ENCODE peak calls at places on chromosome 20, in six cellular contexts. S, B, R, Z, U and D are unnamed samples.
A peak's percentile ranks its signal among the peaks of the same experiment; 100 is the strongest.

GRCh38 chr20:45288376-45288775 is 18.3 kb upstream of the RBPJL start:
- DNase-seq in S (no peak), B (no peak), R (no peak), Z (no peak), U (no peak), D (no peak)

GRCh38 chr20:53827292-53827995 is 233.8 kb upstream of the ZNF217 start:
- DNase-seq in S (no peak), B (no peak), R (no peak), Z (no peak), U (no peak), D (no peak)

GRCh38 chr20:59331721-59332329 is 31.4 kb downstream of the EDN3 start:
- DNase-seq in S (no peak), B (no peak), R (no peak), Z (no peak), U (no peak), D (no peak)

GRCh38 chr20:16488086-16488485 is 85.2 kb downstream of the KIF16B start:
- DNase-seq in S (no peak), B (no peak), R (no peak), Z (no peak), U (no peak), D (no peak)

GRCh38 chr20:23753194-23753548 is 2.4 kb upstream of the CST1 start:
- DNase-seq in S (no peak), B (no peak), R (no peak), Z (no peak), U (no peak), D (peak; percentile 62)

GRCh38 chr20:4532772-4533171 is 188.9 kb upstream of the PRND start:
- DNase-seq in S (no peak), B (no peak), R (no peak), Z (no peak), U (no peak), D (no peak)

GRCh38 chr20:2984956-2985661 is 58.3 kb upstream of the GNRH2 start:
- DNase-seq in S (no peak), B (no peak), R (no peak), Z (no peak), U (no peak), D (peak; percentile 39)

GRCh38 chr20:60637801-60638200 is 614.3 kb upstream of the CDH4 start:
- DNase-seq in S (no peak), B (no peak), R (no peak), Z (no peak), U (no peak), D (no peak)

GRCh38 chr20:59802471-59803221 is 130.8 kb downstream of the SYCP2 start:
- DNase-seq in S (no peak), B (peak; percentile 47), R (peak; percentile 8), Z (no peak), U (no peak), D (peak; percentile 80)

GRCh38 chr20:31593221-31594001 is 11.7 kb upstream of the ID1 start:
- DNase-seq in S (peak; percentile 96), B (no peak), R (no peak), Z (peak; percentile 81), U (no peak), D (no peak)

GRCh38 chr20:63099426-63100267 is 92.9 kb upstream of the BHLHE23 start:
- DNase-seq in S (no peak), B (peak; percentile 54), R (no peak), Z (no peak), U (no peak), D (no peak)

GRCh38 chr20:50366270-50367103 is 143.7 kb upstream of the PTPN1 start:
- DNase-seq in S (no peak), B (peak; percentile 85), R (no peak), Z (peak; percentile 95), U (no peak), D (no peak)

GRCh38 chr20:46893877-46894578 is 615 bp upstream of the EYA2 start:
- DNase-seq in S (peak; percentile 33), B (no peak), R (no peak), Z (no peak), U (no peak), D (no peak)

GRCh38 chr20:51259455-51259854 is 236.5 kb upstream of the KCNG1 start:
- DNase-seq in S (no peak), B (no peak), R (no peak), Z (no peak), U (no peak), D (no peak)

GRCh38 chr20:43916073-43916874 is 1.6 kb downstream of the TOX2 start:
- DNase-seq in S (no peak), B (no peak), R (no peak), Z (no peak), U (no peak), D (no peak)

GRCh38 chr20:36519012-36519719 is 22.2 kb upstream of the MYL9 start:
- DNase-seq in S (no peak), B (no peak), R (no peak), Z (no peak), U (no peak), D (no peak)

GRCh38 chr20:16563066-16563806 is 10.0 kb downstream of the KIF16B start:
- DNase-seq in S (no peak), B (no peak), R (no peak), Z (no peak), U (no peak), D (no peak)

DNA sequence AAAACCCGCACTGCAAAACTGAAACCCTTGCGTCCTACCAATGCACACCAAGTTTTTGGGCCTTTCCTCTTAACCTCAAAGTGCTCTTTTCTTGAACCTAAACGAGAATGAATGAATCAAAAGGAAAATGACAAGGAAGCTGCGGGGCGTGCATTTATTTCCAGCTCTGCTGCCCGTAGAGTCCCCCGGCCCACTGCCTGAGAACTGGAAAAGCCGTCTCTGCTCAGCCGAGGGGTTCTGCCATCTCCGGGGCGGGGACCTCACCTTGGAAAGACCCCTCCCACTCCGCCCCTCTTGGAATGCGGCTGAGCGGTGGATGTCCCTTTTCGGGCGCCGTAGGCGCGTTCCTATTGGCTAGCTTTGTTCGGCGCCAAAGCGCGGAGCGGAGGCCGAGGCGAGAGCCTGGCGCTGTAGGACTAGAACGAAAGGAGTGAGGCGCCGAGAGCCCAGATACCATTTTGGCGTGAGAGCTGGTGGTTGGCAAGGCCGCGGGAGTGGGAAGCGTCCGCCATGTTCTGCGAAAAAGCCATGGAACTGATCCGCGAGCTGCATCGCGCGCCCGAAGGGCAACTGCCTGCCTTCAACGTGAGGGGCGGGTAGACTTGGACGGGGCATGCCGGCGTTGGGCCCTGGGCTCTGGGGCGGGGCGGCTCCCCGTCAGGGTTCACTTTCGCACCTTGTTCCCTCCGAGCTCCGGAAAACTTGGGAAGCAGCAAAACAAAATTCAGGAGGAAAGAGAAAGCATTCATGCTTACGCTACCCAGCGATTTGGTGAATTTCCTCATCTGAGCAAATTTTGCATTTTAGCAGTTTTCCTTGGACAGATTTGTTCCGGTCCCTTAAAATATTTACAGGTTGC is at the start of gene GINS1:
- DNase-seq in S (peak; percentile 98), B (peak; percentile 80), R (peak; percentile 48), Z (peak; percentile 80), U (peak; percentile 65), D (no peak)
- TF ChIP-seq EP300 in S (no peak), B (no peak), R (peak; percentile 75), Z (no peak), U (no peak), D (no peak)

GRCh38 chr20:35207950-35208611 is 18.4 kb upstream of the MMP24 start:
- DNase-seq in S (peak; percentile 53), B (peak; percentile 89), R (peak; percentile 60), Z (peak; percentile 82), U (peak; percentile 20), D (no peak)
- TF ChIP-seq POLR2A in S (no peak), B (no peak), R (no peak), Z (no peak), U (no peak), D (no peak)

GRCh38 chr20:38828514-38829295 is 23.2 kb downstream of the PPP1R16B start:
- DNase-seq in S (no peak), B (no peak), R (no peak), Z (no peak), U (no peak), D (no peak)
- H3K27ac ChIP-seq in S (no peak overlapping the region), B (no peak overlapping the region), R (no peak overlapping the region), Z (no peak overlapping the region), U (no peak overlapping the region), D (no peak overlapping the region)

DNA sequence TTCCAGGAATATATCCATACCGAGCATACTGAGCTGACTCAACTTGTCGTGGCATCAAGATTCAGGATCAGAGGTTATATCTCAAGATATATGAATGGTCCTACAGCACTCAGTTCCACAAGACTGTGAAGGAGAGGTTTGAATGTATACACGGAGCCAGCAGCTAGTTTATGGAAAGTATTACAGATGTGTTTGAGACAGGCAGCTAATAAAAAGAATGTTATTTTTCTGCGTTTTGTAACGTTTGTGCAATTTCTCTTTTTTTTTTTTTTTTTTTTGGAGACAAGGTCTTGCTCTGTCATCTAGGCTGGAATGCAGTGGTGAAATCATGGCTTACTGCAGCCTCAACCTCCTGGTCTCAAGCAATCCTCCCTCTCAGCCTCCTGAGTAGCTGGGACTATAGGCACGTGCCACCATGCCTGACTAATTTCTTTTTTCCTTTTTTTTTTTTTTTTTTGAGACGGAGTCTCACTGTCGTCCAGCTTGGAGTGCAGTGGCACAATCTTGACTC is 3.4 kb upstream of the FAM110A start:
- DNase-seq in S (no peak), B (peak; percentile 19), R (no peak), Z (no peak), U (no peak), D (no peak)
- TF ChIP-seq EP300 in S (no peak), B (no peak), R (no peak), Z (no peak), U (no peak), D (no peak)

DNA sequence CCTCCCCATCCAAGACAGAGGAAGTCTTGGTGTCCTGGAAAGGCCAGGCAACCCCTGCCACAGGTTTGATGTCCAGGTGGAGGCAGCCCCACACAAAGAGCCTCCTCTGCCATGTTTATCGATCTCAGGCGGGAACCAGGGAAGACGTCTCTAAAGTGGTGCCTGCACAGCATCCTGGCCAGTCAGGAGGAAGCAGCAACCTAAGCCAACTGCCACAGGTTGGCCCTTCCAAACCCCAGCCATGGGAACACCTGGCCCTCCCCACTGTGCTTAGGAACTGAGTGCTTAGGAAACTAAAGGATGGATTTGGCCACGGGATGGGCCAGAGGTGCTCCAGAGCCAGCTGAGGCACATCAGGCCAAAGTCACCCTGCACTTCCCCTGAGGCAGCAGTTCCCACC is 56.9 kb downstream of the CSE1L start:
- DNase-seq in S (no peak), B (no peak), R (no peak), Z (no peak), U (no peak), D (no peak)
- TF ChIP-seq POLR2A in S (no peak), B (no peak), R (no peak), Z (no peak), U (peak; percentile 55), D (no peak)